ENCODE peak calls at places on chromosome 13, in eight cellular contexts. One of them, this sample, is unnamed.

GRCh38 chr13:52399708-52400107 is 6.3 kb downstream of the THSD1 start:
- DNase-seq in AG09319: no peak
- DNase-seq in amniotic epithelial cell: peak
- DNase-seq in NCI-H1436: no peak
- DNase-seq in GM23248: peak
- DNase-seq in NCI-H345: no peak
- DNase-seq in lower lobe of right lung: no peak
- DNase-seq in EH: peak
- DNase-seq in this sample: no peak

GRCh38 chr13:24033527-24034302 is 126.8 kb upstream of the SPATA13 start:
- DNase-seq in GM23248: peak
- DNase-seq in NCI-H1436: no peak
- DNase-seq in EH: peak
- DNase-seq in NCI-H345: no peak
- DNase-seq in amniotic epithelial cell: peak
- DNase-seq in AG09319: peak
- DNase-seq in lower lobe of right lung: no peak
- DNase-seq in this sample: peak

GRCh38 chr13:106680796-106681482 is 113.0 kb upstream of the ARGLU1 start:
- DNase-seq in AG09319: no peak
- DNase-seq in NCI-H345: peak
- DNase-seq in NCI-H1436: no peak
- DNase-seq in amniotic epithelial cell: no peak
- DNase-seq in lower lobe of right lung: no peak
- DNase-seq in EH: no peak
- DNase-seq in GM23248: no peak
- DNase-seq in this sample: no peak

GRCh38 chr13:65597839-65598818 is 1632.0 kb downstream of the PCDH9 start:
- DNase-seq in NCI-H1436: no peak
- DNase-seq in lower lobe of right lung: no peak
- DNase-seq in NCI-H345: no peak
- DNase-seq in GM23248: peak
- DNase-seq in EH: peak
- DNase-seq in AG09319: no peak
- DNase-seq in amniotic epithelial cell: peak
- DNase-seq in this sample: peak

GRCh38 chr13:35793823-35794222 is 317.3 kb upstream of the MAB21L1 start:
- DNase-seq in NCI-H1436: no peak
- DNase-seq in EH: peak
- DNase-seq in AG09319: no peak
- DNase-seq in NCI-H345: no peak
- DNase-seq in amniotic epithelial cell: no peak
- DNase-seq in GM23248: peak
- DNase-seq in lower lobe of right lung: no peak
- DNase-seq in this sample: no peak

GRCh38 chr13:35191883-35192282 is 249.8 kb downstream of the NBEA start:
- DNase-seq in NCI-H345: no peak
- DNase-seq in GM23248: no peak
- DNase-seq in lower lobe of right lung: no peak
- DNase-seq in AG09319: peak
- DNase-seq in NCI-H1436: no peak
- DNase-seq in EH: no peak
- DNase-seq in amniotic epithelial cell: no peak
- DNase-seq in this sample: no peak

GRCh38 chr13:21234537-21234936 is 58.1 kb downstream of the MRPL57 start:
- DNase-seq in lower lobe of right lung: no peak
- DNase-seq in NCI-H345: no peak
- DNase-seq in amniotic epithelial cell: peak
- DNase-seq in NCI-H1436: no peak
- DNase-seq in GM23248: peak
- DNase-seq in AG09319: no peak
- DNase-seq in EH: peak
- DNase-seq in this sample: peak

GRCh38 chr13:51619614-51620013 is 35.4 kb downstream of the WDFY2 start:
- DNase-seq in AG09319: peak
- DNase-seq in GM23248: peak
- DNase-seq in EH: peak
- DNase-seq in lower lobe of right lung: no peak
- DNase-seq in NCI-H1436: no peak
- DNase-seq in amniotic epithelial cell: peak
- DNase-seq in NCI-H345: no peak
- DNase-seq in this sample: peak

GRCh38 chr13:26026211-26026610 is 25.6 kb downstream of the SHISA2 start:
- DNase-seq in lower lobe of right lung: no peak
- DNase-seq in AG09319: no peak
- DNase-seq in NCI-H345: peak
- DNase-seq in GM23248: no peak
- DNase-seq in NCI-H1436: no peak
- DNase-seq in EH: no peak
- DNase-seq in amniotic epithelial cell: no peak
- DNase-seq in this sample: no peak

GRCh38 chr13:44088911-44089851 is 209.5 kb downstream of the LACC1 start:
- DNase-seq in NCI-H345: no peak
- DNase-seq in GM23248: peak
- DNase-seq in NCI-H1436: no peak
- DNase-seq in EH: peak
- DNase-seq in lower lobe of right lung: no peak
- DNase-seq in amniotic epithelial cell: peak
- DNase-seq in AG09319: no peak
- DNase-seq in this sample: no peak

GRCh38 chr13:110907951-110908898 is 6.6 kb downstream of the ANKRD10 start:
- DNase-seq in amniotic epithelial cell: peak
- DNase-seq in AG09319: no peak
- DNase-seq in NCI-H1436: no peak
- DNase-seq in EH: peak
- DNase-seq in lower lobe of right lung: no peak
- DNase-seq in GM23248: peak
- DNase-seq in NCI-H345: peak
- DNase-seq in this sample: no peak

GRCh38 chr13:89688908-89689307 is 1658.6 kb upstream of the MIR17HG start:
- DNase-seq in AG09319: no peak
- DNase-seq in GM23248: no peak
- DNase-seq in amniotic epithelial cell: peak
- DNase-seq in NCI-H345: no peak
- DNase-seq in lower lobe of right lung: no peak
- DNase-seq in NCI-H1436: no peak
- DNase-seq in EH: no peak
- DNase-seq in this sample: no peak

GRCh38 chr13:51729853-51730553 is 74.0 kb downstream of the DHRS12 start:
- DNase-seq in amniotic epithelial cell: peak
- DNase-seq in NCI-H1436: no peak
- DNase-seq in lower lobe of right lung: no peak
- DNase-seq in EH: peak
- DNase-seq in GM23248: peak
- DNase-seq in NCI-H345: no peak
- DNase-seq in AG09319: no peak
- DNase-seq in this sample: peak

GRCh38 chr13:75738841-75739240 is 102.7 kb downstream of the LMO7 start:
- DNase-seq in lower lobe of right lung: no peak
- DNase-seq in AG09319: no peak
- DNase-seq in EH: no peak
- DNase-seq in amniotic epithelial cell: no peak
- DNase-seq in NCI-H345: no peak
- DNase-seq in GM23248: no peak
- DNase-seq in NCI-H1436: no peak
- DNase-seq in this sample: no peak

GRCh38 chr13:113604186-113604585 is 19.6 kb downstream of the TFDP1 start:
- DNase-seq in AG09319: no peak
- DNase-seq in EH: no peak
- DNase-seq in lower lobe of right lung: no peak
- DNase-seq in GM23248: no peak
- DNase-seq in NCI-H1436: no peak
- DNase-seq in NCI-H345: no peak
- DNase-seq in amniotic epithelial cell: no peak
- DNase-seq in this sample: no peak